ENCODE peak calls at places on chromosomes 5 and 9, in four cellular contexts. T is IMR-90, M is H1, P is K562. B is an unnamed sample.

GRCh38 chr9:95620722-95621121 is 104.0 kb upstream of the PTCH1 start:
- DNase-seq in M (no peak), P (no peak), T (no peak), B (no peak)

GRCh38 chr5:107814183-107814582 is 143.4 kb upstream of the EFNA5 start:
- DNase-seq in T (no peak), P (no peak), M (no peak), B (no peak)

GRCh38 chr5:38591450-38591849 is 35.0 kb upstream of the LIFR start:
- DNase-seq in P (no peak), M (no peak), T (peak; percentile 30), B (no peak)

GRCh38 chr9:84991506-84991855 is 322.0 kb downstream of the NTRK2 start:
- DNase-seq in T (no peak), P (no peak), M (no peak), B (no peak)

GRCh38 chr5:147190236-147190815 is 44.5 kb upstream of the STK32A start:
- DNase-seq in T (no peak), M (no peak), P (no peak), B (no peak)

GRCh38 chr5:174750720-174751119 is 26.3 kb downstream of the MSX2 start:
- DNase-seq in P (no peak), M (no peak), T (peak; percentile 67), B (no peak)

GRCh38 chr5:139644646-139645494 is 3.3 kb upstream of the CXXC5 start:
- DNase-seq in T (no peak), M (no peak), P (no peak), B (no peak)

GRCh38 chr9:70479880-70480291 is 65.4 kb upstream of the KLF9 start:
- DNase-seq in T (peak; percentile 79), P (no peak), M (peak; percentile 38), B (no peak)

GRCh38 chr5:59640411-59640810 is 253.1 kb downstream of the PDE4D start:
- DNase-seq in M (no peak), T (no peak), P (no peak), B (no peak)

GRCh38 chr9:4662989-4663792 is 1.1 kb downstream of the PLPP6 start:
- DNase-seq in T (peak; percentile 47), P (no peak), M (no peak), B (no peak)

GRCh38 chr9:34570422-34571179 is 18.9 kb downstream of the CNTFR start:
- DNase-seq in P (no peak), T (no peak), M (no peak), B (no peak)

GRCh38 chr5:179624841-179625271 is 1.4 kb upstream of the HNRNPH1 start:
- DNase-seq in P (no peak), T (no peak), M (no peak), B (no peak)

GRCh38 chr5:180647941-180648500 is 1.4 kb downstream of the FLT4 start:
- DNase-seq in M (no peak), P (peak; percentile 10), T (no peak), B (no peak)

GRCh38 chr9:125844611-125845010 is 97.4 kb downstream of the PBX3 start:
- DNase-seq in M (no peak), T (no peak), P (no peak), B (no peak)

GRCh38 chr5:151068571-151069197 is 12.2 kb downstream of the TNIP1 start:
- DNase-seq in T (peak; percentile 32), M (no peak), P (no peak), B (no peak)

GRCh38 chr9:121285835-121286687 is 18.1 kb downstream of the GSN start:
- DNase-seq in T (peak; percentile 56), P (peak; percentile 49), M (no peak), B (no peak)

GRCh38 chr5:108747111-108748009 is at the start of gene FER:
- DNase-seq in T (peak; percentile 79), P (peak; percentile 48), M (no peak), B (peak; percentile 58)

GRCh38 chr5:102971693-102972293 is 148.1 kb downstream of the GIN1 start:
- DNase-seq in M (no peak), P (no peak), T (peak; percentile 70), B (no peak)
- TF ChIP-seq CHD1 in M (no peak), P (no peak), T (no peak), B (no peak)

GRCh38 chr5:53503819-53504218 is 23.4 kb downstream of the FST start:
- DNase-seq in T (peak; percentile 27), P (no peak), M (no peak), B (no peak)

GRCh38 chr5:53507013-53507412 is 26.6 kb downstream of the FST start:
- DNase-seq in P (no peak), T (no peak), M (no peak), B (no peak)

GRCh38 chr5:53512539-53512938 is 32.1 kb downstream of the FST start:
- DNase-seq in P (no peak), T (no peak), M (no peak), B (no peak)

GRCh38 chr5:53508125-53508524 is 27.7 kb downstream of the FST start:
- DNase-seq in T (no peak), P (no peak), M (no peak), B (no peak)
- TF ChIP-seq CHD1 in T (no peak), P (no peak), M (no peak), B (no peak)

GRCh38 chr9:89137548-89138462 is 40.8 kb downstream of the SHC3 start:
- DNase-seq in M (no peak), T (peak; percentile 95), P (no peak), B (no peak)
- TF ChIP-seq CHD1 in M (no peak), T (no peak), P (no peak), B (no peak)

DNA sequence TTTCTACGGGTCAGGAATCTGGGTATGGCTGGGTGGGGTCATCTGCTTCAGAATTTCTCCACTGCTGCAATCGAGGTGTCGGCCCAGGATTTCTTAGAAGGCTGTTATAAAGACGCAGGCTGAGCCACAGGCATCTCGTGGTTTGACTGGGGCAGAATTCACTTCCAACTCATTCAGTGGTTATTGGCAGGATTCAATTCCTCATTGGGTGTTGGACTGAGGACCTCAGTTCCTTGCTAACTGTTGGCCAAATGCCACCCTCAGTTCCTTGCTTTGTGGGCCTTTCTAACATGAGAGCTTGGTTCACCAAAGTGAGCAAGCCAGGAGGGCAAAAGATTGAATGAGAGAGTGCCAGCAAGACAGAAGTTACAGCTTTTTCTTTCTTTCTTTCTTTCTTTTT is 265.2 kb upstream of the VLDLR start:
- DNase-seq in T (no peak), M (no peak), P (no peak), B (no peak)
- TF ChIP-seq CHD1 in T (no peak), M (no peak), P (no peak), B (no peak)

GRCh38 chr9:133981589-133981957 is 10.6 kb downstream of the VAV2 start:
- DNase-seq in T (no peak), M (no peak), P (no peak), B (no peak)

GRCh38 chr9:133979921-133980863 is 11.9 kb downstream of the VAV2 start:
- DNase-seq in T (no peak), M (no peak), P (no peak), B (no peak)

GRCh38 chr9:133980864-133981588 is 11.1 kb downstream of the VAV2 start:
- DNase-seq in T (no peak), M (no peak), P (no peak), B (no peak)

GRCh38 chr9:133982971-133983720 is 9.0 kb downstream of the VAV2 start:
- DNase-seq in M (no peak), T (no peak), P (no peak), B (no peak)

GRCh38 chr9:133981958-133982681 is 10.0 kb downstream of the VAV2 start:
- DNase-seq in M (no peak), T (no peak), P (no peak), B (no peak)
- TF ChIP-seq CHD1 in M (no peak), T (no peak), P (no peak), B (no peak)

GRCh38 chr9:99411068-99411467 is 189.0 kb downstream of the SEC61B start:
- DNase-seq in M (no peak), P (no peak), T (peak; percentile 81), B (no peak)
- TF ChIP-seq CHD1 in M (no peak), P (no peak), T (no peak), B (no peak)